ENCODE peak calls at places on chromosome 11, in four cellular contexts. F is GM23338, A is MM.1S, X is GM23248. D is an unnamed sample.

GRCh38 chr11:26297179-26297970 is 34.6 kb upstream of the ANO3 start:
- DNase-seq in F (peak), A (peak), X (peak), D (peak)

GRCh38 chr11:35334385-35335090 is 84.8 kb downstream of the SLC1A2 start:
- DNase-seq in F (no peak), A (no peak), X (peak), D (no peak)

GRCh38 chr11:119337581-119338317 is 2.9 kb downstream of the C1QTNF5 start:
- DNase-seq in F (peak), A (no peak), X (peak), D (no peak)

GRCh38 chr11:72776844-72777754 is 16.7 kb downstream of the STARD10 start:
- DNase-seq in F (no peak), A (no peak), X (no peak), D (no peak)

GRCh38 chr11:11020747-11021149 is 162.9 kb upstream of the ZBED5 start:
- DNase-seq in F (peak), A (no peak), X (peak), D (no peak)

GRCh38 chr11:75642402-75643113 is 26.3 kb downstream of the MAP6 start:
- DNase-seq in F (no peak), A (no peak), X (no peak), D (no peak)

GRCh38 chr11:92596596-92597317 is 372.1 kb downstream of the FAT3 start:
- DNase-seq in F (no peak), A (no peak), X (peak), D (no peak)

GRCh38 chr11:119218141-119218878 is 12.2 kb downstream of the CBL start:
- DNase-seq in F (no peak), A (no peak), X (peak), D (peak)

GRCh38 chr11:119726585-119727522 is 2.1 kb downstream of the NECTIN1 start:
- DNase-seq in F (peak), A (no peak), X (peak), D (no peak)

GRCh38 chr11:76639621-76640020 is 30.9 kb downstream of the LRRC32 start:
- DNase-seq in F (no peak), A (no peak), X (no peak), D (no peak)

GRCh38 chr11:128745296-128746183 is 51.7 kb downstream of the FLI1 start:
- DNase-seq in F (peak), A (no peak), X (peak), D (no peak)

GRCh38 chr11:93329936-93330445 is 551 bp upstream of the DEUP1 start:
- DNase-seq in F (peak), A (no peak), X (peak), D (no peak)

GRCh38 chr11:73270855-73271477 is 1.2 kb upstream of the P2RY6 start:
- DNase-seq in F (no peak), A (peak), X (no peak), D (no peak)

GRCh38 chr11:71936825-71937224 is 8.0 kb downstream of the RNF121 start:
- DNase-seq in F (no peak), A (no peak), X (peak), D (peak)

GRCh38 chr11:81772161-81772560 is 961.5 kb downstream of the FAM181B start:
- DNase-seq in F (peak), A (no peak), X (peak), D (no peak)

GRCh38 chr11:58844600-58844999 is at the start of gene GLYATL2:
- DNase-seq in F (no peak), A (no peak), X (no peak), D (no peak)

GRCh38 chr11:22130462-22131053 is 62.3 kb upstream of the ANO5 start:
- DNase-seq in F (peak), A (peak), X (peak), D (no peak)

GRCh38 chr11:127195791-127196190 is 195.2 kb upstream of the KIRREL3 start:
- DNase-seq in F (no peak), A (no peak), X (no peak), D (no peak)

GRCh38 chr11:97683733-97684132 is 1293.9 kb downstream of the JRKL start:
- DNase-seq in F (peak), A (peak), X (no peak), D (no peak)

GRCh38 chr11:103494491-103494890 is 385.3 kb downstream of the DYNC2H1 start:
- DNase-seq in F (no peak), A (no peak), X (peak), D (no peak)

GRCh38 chr11:61754534-61755482 is 2.4 kb downstream of the MYRF start:
- DNase-seq in F (no peak), A (no peak), X (no peak), D (no peak)

GRCh38 chr11:440065-441042 is 1.5 kb downstream of the ANO9 start:
- DNase-seq in F (no peak), A (no peak), X (peak), D (no peak)

GRCh38 chr11:72058416-72059034 is 21.8 kb downstream of the NUMA1 start:
- DNase-seq in F (no peak), A (no peak), X (peak), D (no peak)

GRCh38 chr11:71251761-71252433 is 480 bp downstream of the SHANK2 start:
- DNase-seq in F (peak), A (no peak), X (peak), D (no peak)

GRCh38 chr11:26753738-26754504 is 32.1 kb upstream of the SLC5A12 start:
- DNase-seq in F (peak), A (peak), X (peak), D (peak)

GRCh38 chr11:7490054-7490453 is 4.7 kb downstream of the OLFML1 start:
- DNase-seq in F (no peak), A (no peak), X (peak), D (no peak)

GRCh38 chr11:1760351-1761109 is 3.2 kb downstream of the CTSD start:
- DNase-seq in F (no peak), A (no peak), X (peak), D (no peak)

GRCh38 chr11:19962795-19963163 is 197.5 kb downstream of the DBX1 start:
- DNase-seq in F (no peak), A (no peak), X (peak), D (no peak)
- TF ChIP-seq EZH2phosphoT487 in F (no peak), A (no peak), X (peak), D (no peak)

GRCh38 chr11:96393753-96394348 is 4.0 kb downstream of the JRKL start:
- DNase-seq in F (peak), A (peak), X (peak), D (peak)
- TF ChIP-seq EZH2phosphoT487 in F (no peak), A (no peak), X (no peak), D (no peak)

DNA sequence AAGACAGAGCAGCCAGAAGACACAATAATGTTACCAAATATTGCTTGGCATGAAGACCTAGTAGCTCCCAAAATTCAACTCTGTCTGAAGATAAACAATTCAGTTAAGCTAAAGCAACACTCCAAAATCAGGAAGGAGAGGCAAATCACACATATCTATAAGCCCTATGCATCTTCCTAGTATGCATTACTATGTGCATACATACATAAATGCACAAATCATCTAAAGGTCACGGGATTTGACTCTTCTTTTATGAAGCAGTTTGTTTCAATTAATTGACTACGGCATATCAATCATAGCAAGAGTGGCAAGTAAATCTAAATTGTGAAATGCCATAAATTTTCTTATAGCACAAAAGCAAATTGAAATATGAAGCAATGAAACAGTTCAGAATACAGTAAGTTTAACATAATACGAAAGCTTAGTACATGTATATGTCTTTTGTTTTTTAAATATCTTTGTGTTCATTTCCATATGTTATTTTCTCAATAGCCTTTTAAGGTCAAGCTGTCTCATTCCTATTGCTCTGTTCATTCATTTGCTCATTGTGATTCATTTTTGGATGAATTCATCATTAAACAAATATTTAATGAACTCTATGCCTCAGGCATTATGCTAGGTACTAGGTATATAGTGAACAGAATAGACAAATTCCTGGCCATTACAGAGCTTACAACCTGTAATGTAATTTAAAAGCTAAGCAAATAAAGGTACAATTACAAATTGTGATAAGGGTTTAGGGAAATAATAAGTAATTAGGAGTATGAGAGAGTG is 540.4 kb downstream of the DLG2 start:
- DNase-seq in F (no peak), A (no peak), X (peak), D (no peak)
- TF ChIP-seq EZH2phosphoT487 in F (no peak), A (no peak), X (no peak), D (no peak)

GRCh38 chr11:33480636-33481035 is 220.0 kb downstream of the C11orf91 start:
- DNase-seq in F (no peak), A (no peak), X (no peak), D (no peak)

GRCh38 chr11:33475999-33476398 is 218.8 kb downstream of the HIPK3 start:
- DNase-seq in F (no peak), A (peak), X (peak), D (no peak)

GRCh38 chr11:33476945-33477584 is 219.9 kb downstream of the HIPK3 start:
- DNase-seq in F (no peak), A (no peak), X (peak), D (no peak)

GRCh38 chr11:33479216-33479615 is 221.4 kb downstream of the C11orf91 start:
- DNase-seq in F (no peak), A (no peak), X (no peak), D (no peak)

GRCh38 chr11:33478111-33478573 is 221.0 kb downstream of the HIPK3 start:
- DNase-seq in F (peak), A (peak), X (no peak), D (no peak)
- TF ChIP-seq EZH2phosphoT487 in F (no peak), A (no peak), X (no peak), D (no peak)

D was measured in HCT116.